ENCODE peak calls at places on chromosome 5, in seven cellular contexts. T, O, V, I, Y, X and S are unnamed samples.

GRCh38 chr5:35198681-35199080 is 31.6 kb downstream of the PRLR start:
- DNase-seq in I (no peak), X (no peak), V (no peak), Y (no peak), O (no peak), T (no peak), S (no peak)

GRCh38 chr5:78781611-78782356 is 133.2 kb upstream of the LHFPL2 start:
- DNase-seq in X (no peak), I (no peak), V (no peak), Y (no peak), O (no peak), T (no peak), S (no peak)

GRCh38 chr5:91434348-91434747 is 51.2 kb upstream of the ARRDC3 start:
- DNase-seq in Y (no peak), V (no peak), T (no peak), O (no peak), X (no peak), I (no peak), S (no peak)

GRCh38 chr5:88688242-88688959 is 194.6 kb downstream of the MEF2C start:
- DNase-seq in O (no peak), X (no peak), Y (no peak), V (no peak), T (no peak), I (no peak), S (no peak)

GRCh38 chr5:33637011-33637410 is 196.2 kb downstream of the TARS1 start:
- DNase-seq in O (no peak), Y (peak), T (no peak), I (no peak), X (no peak), V (no peak), S (no peak)

GRCh38 chr5:126971455-126972019 is 58.8 kb downstream of the MARCHF3 start:
- DNase-seq in Y (no peak), X (no peak), V (no peak), T (no peak), O (no peak), I (no peak), S (no peak)

GRCh38 chr5:155049569-155050383 is 36.2 kb downstream of the KIF4B start:
- DNase-seq in Y (no peak), I (peak), X (peak), V (peak), O (no peak), T (no peak), S (no peak)

GRCh38 chr5:68415177-68416085 is 199.9 kb downstream of the PIK3R1 start:
- DNase-seq in T (no peak), V (no peak), I (no peak), X (no peak), Y (no peak), O (no peak), S (no peak)

GRCh38 chr5:152811985-152812384 is 406.9 kb upstream of the NMUR2 start:
- DNase-seq in I (no peak), Y (no peak), O (no peak), T (no peak), X (no peak), V (peak), S (no peak)

GRCh38 chr5:167658890-167659289 is 632.6 kb upstream of the WWC1 start:
- DNase-seq in I (peak), T (no peak), Y (peak), X (no peak), O (no peak), V (no peak), S (no peak)

GRCh38 chr5:115490601-115491000 is 54.0 kb downstream of the FEM1C start:
- DNase-seq in X (no peak), V (no peak), O (no peak), T (no peak), I (no peak), Y (no peak), S (no peak)

GRCh38 chr5:96572864-96573512 is 89.2 kb upstream of the CAST start:
- DNase-seq in Y (peak), T (peak), O (no peak), V (peak), X (no peak), I (peak), S (no peak)

GRCh38 chr5:138240690-138241385 is 27.7 kb upstream of the CDC23 start:
- DNase-seq in V (no peak), T (no peak), I (no peak), Y (no peak), O (no peak), X (no peak), S (no peak)

GRCh38 chr5:53253421-53253871 is 143.9 kb upstream of the MOCS2 start:
- DNase-seq in I (peak), O (no peak), Y (peak), T (no peak), V (peak), X (no peak), S (no peak)

GRCh38 chr5:172664018-172664417 is 23.0 kb downstream of the NEURL1B start:
- DNase-seq in O (no peak), X (no peak), Y (no peak), I (no peak), T (no peak), V (no peak), S (no peak)

GRCh38 chr5:102799017-102799416 is 43.9 kb downstream of the PAM start:
- DNase-seq in O (no peak), I (no peak), X (no peak), T (no peak), Y (peak), V (no peak), S (no peak)

GRCh38 chr5:105131045-105131444 is 1568.5 kb upstream of the NUDT12 start:
- DNase-seq in V (no peak), O (no peak), I (no peak), T (no peak), Y (no peak), X (no peak), S (no peak)

GRCh38 chr5:31854181-31854624 is 215.3 kb downstream of the PDZD2 start:
- DNase-seq in X (peak), V (peak), I (peak), Y (peak), T (no peak), O (peak), S (no peak)

GRCh38 chr5:55985181-55985580 is 9.6 kb downstream of the IL6ST start:
- DNase-seq in Y (no peak), O (no peak), X (no peak), I (no peak), T (no peak), V (no peak), S (no peak)

GRCh38 chr5:156182174-156182967 is 144.6 kb upstream of the SGCD start:
- DNase-seq in X (no peak), O (no peak), V (no peak), I (peak), Y (no peak), T (no peak), S (no peak)

GRCh38 chr5:157689942-157690689 is 18.8 kb downstream of the C5orf52 start:
- DNase-seq in I (no peak), T (no peak), X (no peak), Y (no peak), O (no peak), V (no peak), S (no peak)

GRCh38 chr5:140806834-140807775 is at the start of gene PCDHA4:
- DNase-seq in Y (no peak), O (peak), X (peak), I (no peak), T (no peak), V (no peak), S (peak)
- TF ChIP-seq CTCF in Y (peak), O (no peak), X (peak), I (no peak), T (peak), V (peak), S (peak)

GRCh38 chr5:41869150-41869738 is 981 bp downstream of the OXCT1 start:
- DNase-seq in X (no peak), I (peak), V (peak), O (peak), T (no peak), Y (peak), S (peak)

GRCh38 chr5:41870621-41871048 is 410 bp upstream of the OXCT1 start:
- DNase-seq in X (no peak), V (no peak), I (no peak), T (no peak), O (no peak), Y (no peak), S (no peak)

GRCh38 chr5:41874512-41875060 is 4.4 kb upstream of the OXCT1 start:
- DNase-seq in V (no peak), I (no peak), T (no peak), X (no peak), Y (no peak), O (no peak), S (no peak)

GRCh38 chr5:41871866-41872265 is 1.6 kb upstream of the OXCT1 start:
- DNase-seq in X (no peak), V (peak), I (peak), T (no peak), Y (peak), O (no peak), S (no peak)

GRCh38 chr5:41869739-41870620 is at the start of gene OXCT1:
- DNase-seq in I (peak), Y (peak), V (peak), X (peak), T (no peak), O (peak), S (peak)
- TF ChIP-seq CTCF in I (no peak), Y (no peak), V (no peak), X (no peak), T (no peak), O (no peak), S (no peak)

GRCh38 chr5:134099939-134100282 is 14.6 kb upstream of the TCF7 start:
- DNase-seq in T (no peak), Y (no peak), O (no peak), I (no peak), X (no peak), V (no peak), S (no peak)

GRCh38 chr5:134098690-134099089 is 15.8 kb upstream of the TCF7 start:
- DNase-seq in X (no peak), V (no peak), T (no peak), I (no peak), O (no peak), Y (no peak), S (no peak)

GRCh38 chr5:134097221-134097620 is 17.3 kb upstream of the TCF7 start:
- DNase-seq in T (no peak), I (no peak), Y (peak), O (no peak), X (no peak), V (no peak), S (no peak)

GRCh38 chr5:134100283-134101011 is 14.0 kb upstream of the TCF7 start:
- DNase-seq in Y (peak), I (peak), V (peak), X (peak), O (peak), T (no peak), S (no peak)

GRCh38 chr5:134099288-134099872 is 15.1 kb upstream of the TCF7 start:
- DNase-seq in X (no peak), O (no peak), Y (no peak), V (no peak), I (no peak), T (no peak), S (no peak)
- TF ChIP-seq CTCF in X (no peak), O (no peak), Y (no peak), V (no peak), I (no peak), T (no peak), S (no peak)

DNA sequence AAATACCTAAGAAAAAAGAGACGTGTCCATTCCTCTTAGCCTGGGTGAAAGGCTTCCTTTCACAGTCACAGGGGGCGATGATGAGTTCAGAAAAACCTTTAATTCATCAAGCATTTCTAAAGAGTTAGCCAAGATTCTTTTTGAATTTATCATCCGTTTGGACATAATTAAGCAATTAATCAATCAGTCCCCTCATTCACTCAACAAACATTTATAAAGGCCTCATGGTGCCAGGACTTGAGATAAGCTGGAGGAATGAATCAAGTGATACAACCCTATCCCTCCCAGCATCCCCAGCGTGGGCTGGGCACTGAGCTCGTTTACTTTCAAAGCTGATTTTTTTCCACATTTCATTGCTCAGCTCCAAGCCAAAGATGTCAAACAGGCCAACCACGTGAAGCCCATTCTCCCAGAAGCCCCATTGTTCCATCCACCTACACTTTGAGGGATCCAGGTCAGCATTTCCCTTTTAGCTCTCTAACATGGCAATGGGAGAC is 140.5 kb downstream of the SLIT3 start:
- DNase-seq in O (no peak), I (no peak), Y (peak), X (no peak), V (peak), T (no peak), S (no peak)
- TF ChIP-seq CTCF in O (no peak), I (no peak), Y (no peak), X (no peak), V (no peak), T (peak), S (peak)

DNA sequence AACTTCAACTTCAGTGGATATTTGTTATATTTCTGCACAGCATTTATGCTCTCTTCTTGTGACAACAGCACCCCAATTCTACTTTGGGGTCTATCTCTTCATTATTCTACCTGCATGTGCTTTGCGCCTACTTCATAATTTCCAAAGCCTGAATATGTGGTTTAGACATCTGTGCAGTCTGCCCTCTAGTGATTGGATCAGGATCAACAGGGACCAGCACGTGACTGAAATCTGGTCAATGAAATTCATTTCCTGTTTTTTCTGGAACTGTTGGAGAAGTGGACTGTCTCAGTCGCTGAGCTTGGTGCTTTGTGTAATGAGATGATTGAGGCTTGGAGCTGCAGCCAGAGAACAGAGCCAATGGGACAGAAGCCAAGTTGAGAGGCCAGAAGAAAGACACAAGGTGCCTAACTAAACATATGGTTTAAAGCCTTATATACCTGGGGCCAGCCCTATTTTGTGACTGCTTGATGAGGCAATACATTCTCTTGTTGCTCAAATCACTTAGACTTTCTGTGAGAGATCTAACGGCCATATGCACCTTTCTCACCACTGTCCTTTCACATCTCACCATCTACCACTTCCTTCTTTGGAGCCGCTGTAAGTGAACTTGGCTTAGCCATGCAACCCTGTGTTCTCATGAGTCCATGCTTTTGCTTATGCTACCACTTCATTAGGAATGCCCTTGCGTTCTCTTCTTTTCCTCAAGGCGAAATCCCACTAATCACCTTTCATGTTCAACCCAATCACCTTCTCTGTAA is 68.8 kb upstream of the PPP2R2B start:
- DNase-seq in Y (no peak), X (peak), O (peak), V (peak), T (no peak), I (peak), S (peak)
- TF ChIP-seq CTCF in Y (peak), X (peak), O (no peak), V (peak), T (peak), I (peak), S (peak)

GRCh38 chr5:178141550-178141949 is 10.7 kb downstream of the RMND5B start:
- DNase-seq in I (no peak), O (no peak), V (no peak), X (no peak), Y (no peak), T (no peak), S (no peak)

GRCh38 chr5:178131446-178131996 is 707 bp downstream of the RMND5B start:
- DNase-seq in V (no peak), X (no peak), Y (no peak), I (no peak), T (no peak), O (no peak), S (no peak)

GRCh38 chr5:178142642-178143041 is 11.0 kb downstream of the NHP2 start:
- DNase-seq in T (no peak), O (no peak), Y (no peak), I (no peak), V (no peak), X (no peak), S (no peak)

GRCh38 chr5:178137991-178138390 is 7.2 kb downstream of the RMND5B start:
- DNase-seq in T (no peak), I (no peak), Y (no peak), V (no peak), O (no peak), X (no peak), S (no peak)

GRCh38 chr5:178136990-178137389 is 6.2 kb downstream of the RMND5B start:
- DNase-seq in T (no peak), Y (no peak), O (no peak), I (no peak), X (no peak), V (no peak), S (no peak)
- TF ChIP-seq CTCF in T (no peak), Y (no peak), O (no peak), I (no peak), X (no peak), V (no peak), S (no peak)

DNA sequence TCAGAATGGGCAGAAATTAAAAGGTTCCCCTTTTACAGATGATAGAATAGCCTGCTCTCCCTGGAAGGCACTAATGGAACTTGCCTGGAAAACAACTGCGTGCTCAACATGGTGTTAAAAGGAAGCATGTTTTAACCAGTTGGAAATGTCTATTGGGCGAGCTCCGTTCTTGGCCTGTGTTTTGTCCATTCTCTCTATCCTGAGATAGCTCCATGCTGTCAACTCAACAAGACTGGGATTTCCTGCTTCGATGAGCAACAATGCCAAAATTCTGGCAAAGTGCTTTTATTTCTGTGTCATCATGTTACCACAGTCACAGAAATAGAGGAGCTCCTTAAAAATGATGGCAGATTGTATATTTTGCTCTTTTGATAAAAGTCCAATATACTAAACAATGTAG is 198.3 kb downstream of the PLK2 start:
- DNase-seq in Y (peak), X (no peak), I (peak), V (peak), O (no peak), T (no peak), S (no peak)
- TF ChIP-seq CTCF in Y (no peak), X (no peak), I (no peak), V (no peak), O (no peak), T (no peak), S (no peak)

GRCh38 chr5:180318456-180319089 is 26.7 kb upstream of the MAPK9 start:
- DNase-seq in O (no peak), V (no peak), I (no peak), T (no peak), X (no peak), Y (no peak), S (no peak)

GRCh38 chr5:180316586-180316985 is 24.7 kb upstream of the MAPK9 start:
- DNase-seq in O (no peak), V (no peak), Y (no peak), T (no peak), X (no peak), I (no peak), S (no peak)

GRCh38 chr5:180313677-180314076 is 21.8 kb upstream of the MAPK9 start:
- DNase-seq in V (no peak), I (no peak), Y (no peak), X (no peak), O (peak), T (no peak), S (peak)

GRCh38 chr5:180315762-180316212 is 23.9 kb upstream of the MAPK9 start:
- DNase-seq in I (peak), Y (peak), T (no peak), O (peak), X (peak), V (no peak), S (peak)

DNA sequence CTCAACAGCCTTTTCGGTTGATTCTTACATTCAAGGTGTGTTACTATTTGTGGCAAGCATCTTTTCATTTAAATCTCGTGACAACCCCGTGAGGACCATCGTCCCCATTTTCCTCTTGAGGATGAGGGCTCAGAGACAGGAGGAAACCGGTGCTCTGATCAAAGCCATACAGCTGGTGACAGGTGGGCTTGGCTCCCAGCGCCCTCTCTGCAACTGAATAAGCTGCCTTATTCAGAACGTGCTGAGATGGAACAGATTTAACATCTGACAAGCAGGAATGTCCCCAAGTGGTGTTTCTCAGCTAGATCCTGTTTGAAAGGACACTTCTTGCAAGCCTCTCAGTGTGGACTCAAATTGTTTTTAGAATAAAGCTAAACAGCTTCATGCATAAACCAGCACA is 22.2 kb upstream of the MAPK9 start:
- DNase-seq in O (no peak), Y (no peak), I (no peak), X (no peak), T (no peak), V (no peak), S (no peak)
- TF ChIP-seq CTCF in O (no peak), Y (no peak), I (no peak), X (no peak), T (no peak), V (no peak), S (no peak)